ENCODE peak calls at places on chromosomes 5 and 9, in nine cellular contexts. One of them, this sample, is unnamed.

GRCh38 chr5:77960863-77961396 is 184.8 kb upstream of the TBCA start:
- DNase-seq in GM12865: no peak
- DNase-seq in dorsolateral prefrontal cortex: no peak
- DNase-seq in IMR-90: no peak
- DNase-seq in psoas muscle: no peak
- DNase-seq in uterus: no peak
- DNase-seq in astrocyte of the spinal cord: no peak
- DNase-seq in fibroblast of lung: no peak
- DNase-seq in mucosa of descending colon: no peak
- DNase-seq in this sample: no peak

GRCh38 chr5:140402258-140403074 is 833 bp downstream of the ANKHD1 start:
- DNase-seq in dorsolateral prefrontal cortex: peak
- DNase-seq in psoas muscle: peak
- DNase-seq in GM12865: peak
- DNase-seq in IMR-90: peak
- DNase-seq in fibroblast of lung: peak
- DNase-seq in uterus: no peak
- DNase-seq in astrocyte of the spinal cord: peak
- DNase-seq in mucosa of descending colon: peak
- DNase-seq in this sample: no peak

GRCh38 chr5:135210286-135211055 is 176.4 kb upstream of the PITX1 start:
- DNase-seq in fibroblast of lung: no peak
- DNase-seq in psoas muscle: no peak
- DNase-seq in astrocyte of the spinal cord: peak
- DNase-seq in dorsolateral prefrontal cortex: no peak
- DNase-seq in mucosa of descending colon: no peak
- DNase-seq in GM12865: no peak
- DNase-seq in uterus: no peak
- DNase-seq in IMR-90: no peak
- DNase-seq in this sample: no peak

GRCh38 chr5:108935602-108936001 is 187.9 kb downstream of the FER start:
- DNase-seq in mucosa of descending colon: no peak
- DNase-seq in IMR-90: peak
- DNase-seq in fibroblast of lung: peak
- DNase-seq in GM12865: no peak
- DNase-seq in dorsolateral prefrontal cortex: no peak
- DNase-seq in uterus: no peak
- DNase-seq in psoas muscle: no peak
- DNase-seq in astrocyte of the spinal cord: no peak
- DNase-seq in this sample: no peak

GRCh38 chr5:64925123-64925522 is 156.4 kb downstream of the CWC27 start:
- DNase-seq in IMR-90: no peak
- DNase-seq in fibroblast of lung: no peak
- DNase-seq in mucosa of descending colon: no peak
- DNase-seq in uterus: no peak
- DNase-seq in GM12865: no peak
- DNase-seq in dorsolateral prefrontal cortex: no peak
- DNase-seq in psoas muscle: no peak
- DNase-seq in astrocyte of the spinal cord: no peak
- DNase-seq in this sample: no peak

GRCh38 chr5:174505621-174506020 is 218.8 kb upstream of the MSX2 start:
- DNase-seq in uterus: no peak
- DNase-seq in mucosa of descending colon: no peak
- DNase-seq in psoas muscle: no peak
- DNase-seq in IMR-90: peak
- DNase-seq in fibroblast of lung: peak
- DNase-seq in GM12865: no peak
- DNase-seq in astrocyte of the spinal cord: peak
- DNase-seq in dorsolateral prefrontal cortex: no peak
- DNase-seq in this sample: peak

GRCh38 chr9:89079421-89079820 is 88.2 kb downstream of the S1PR3 start:
- DNase-seq in uterus: no peak
- DNase-seq in mucosa of descending colon: no peak
- DNase-seq in dorsolateral prefrontal cortex: no peak
- DNase-seq in astrocyte of the spinal cord: no peak
- DNase-seq in GM12865: no peak
- DNase-seq in fibroblast of lung: peak
- DNase-seq in IMR-90: peak
- DNase-seq in psoas muscle: no peak
- DNase-seq in this sample: no peak

GRCh38 chr5:10250804-10251276 is 760 bp downstream of the CCT5 start:
- DNase-seq in GM12865: peak
- DNase-seq in dorsolateral prefrontal cortex: no peak
- DNase-seq in IMR-90: peak
- DNase-seq in uterus: no peak
- DNase-seq in fibroblast of lung: peak
- DNase-seq in psoas muscle: no peak
- DNase-seq in mucosa of descending colon: no peak
- DNase-seq in astrocyte of the spinal cord: peak
- DNase-seq in this sample: no peak

GRCh38 chr5:56298329-56298962 is 65.3 kb upstream of the ANKRD55 start:
- DNase-seq in mucosa of descending colon: no peak
- DNase-seq in psoas muscle: no peak
- DNase-seq in fibroblast of lung: no peak
- DNase-seq in dorsolateral prefrontal cortex: no peak
- DNase-seq in IMR-90: no peak
- DNase-seq in GM12865: no peak
- DNase-seq in uterus: no peak
- DNase-seq in astrocyte of the spinal cord: no peak
- DNase-seq in this sample: no peak

GRCh38 chr5:89421035-89421434 is 538.1 kb upstream of the MEF2C start:
- DNase-seq in fibroblast of lung: peak
- DNase-seq in IMR-90: no peak
- DNase-seq in uterus: no peak
- DNase-seq in psoas muscle: no peak
- DNase-seq in astrocyte of the spinal cord: peak
- DNase-seq in mucosa of descending colon: no peak
- DNase-seq in GM12865: no peak
- DNase-seq in dorsolateral prefrontal cortex: no peak
- DNase-seq in this sample: no peak

GRCh38 chr5:100595152-100595811 is 60.1 kb downstream of the FAM174A start:
- DNase-seq in IMR-90: peak
- DNase-seq in psoas muscle: peak
- DNase-seq in uterus: peak
- DNase-seq in fibroblast of lung: peak
- DNase-seq in astrocyte of the spinal cord: peak
- DNase-seq in GM12865: peak
- DNase-seq in mucosa of descending colon: no peak
- DNase-seq in dorsolateral prefrontal cortex: peak
- DNase-seq in this sample: peak

GRCh38 chr9:97811534-97812246 is 41.3 kb upstream of the FOXE1 start:
- DNase-seq in psoas muscle: no peak
- DNase-seq in GM12865: no peak
- DNase-seq in uterus: no peak
- DNase-seq in IMR-90: peak
- DNase-seq in astrocyte of the spinal cord: peak
- DNase-seq in dorsolateral prefrontal cortex: no peak
- DNase-seq in mucosa of descending colon: no peak
- DNase-seq in fibroblast of lung: peak
- DNase-seq in this sample: no peak

GRCh38 chr5:41795125-41795524 is 75.1 kb downstream of the OXCT1 start:
- DNase-seq in uterus: no peak
- DNase-seq in psoas muscle: no peak
- DNase-seq in GM12865: no peak
- DNase-seq in astrocyte of the spinal cord: no peak
- DNase-seq in dorsolateral prefrontal cortex: no peak
- DNase-seq in mucosa of descending colon: no peak
- DNase-seq in IMR-90: no peak
- DNase-seq in fibroblast of lung: no peak
- DNase-seq in this sample: no peak

GRCh38 chr5:52863715-52864114 is 76.0 kb downstream of the ITGA1 start:
- DNase-seq in mucosa of descending colon: no peak
- DNase-seq in astrocyte of the spinal cord: peak
- DNase-seq in psoas muscle: no peak
- DNase-seq in IMR-90: peak
- DNase-seq in fibroblast of lung: peak
- DNase-seq in uterus: no peak
- DNase-seq in GM12865: no peak
- DNase-seq in dorsolateral prefrontal cortex: no peak
- DNase-seq in this sample: no peak

GRCh38 chr5:107088907-107089306 is 581.8 kb downstream of the EFNA5 start:
- DNase-seq in mucosa of descending colon: no peak
- DNase-seq in fibroblast of lung: no peak
- DNase-seq in astrocyte of the spinal cord: no peak
- DNase-seq in GM12865: no peak
- DNase-seq in psoas muscle: no peak
- DNase-seq in IMR-90: no peak
- DNase-seq in uterus: no peak
- DNase-seq in dorsolateral prefrontal cortex: no peak
- DNase-seq in this sample: no peak

GRCh38 chr5:107090471-107090870 is 580.3 kb downstream of the EFNA5 start:
- DNase-seq in psoas muscle: no peak
- DNase-seq in mucosa of descending colon: no peak
- DNase-seq in uterus: no peak
- DNase-seq in fibroblast of lung: peak
- DNase-seq in GM12865: no peak
- DNase-seq in IMR-90: no peak
- DNase-seq in dorsolateral prefrontal cortex: no peak
- DNase-seq in astrocyte of the spinal cord: peak
- DNase-seq in this sample: no peak

GRCh38 chr5:107092695-107093094 is 578.0 kb downstream of the EFNA5 start:
- DNase-seq in mucosa of descending colon: no peak
- DNase-seq in astrocyte of the spinal cord: no peak
- DNase-seq in uterus: no peak
- DNase-seq in GM12865: no peak
- DNase-seq in psoas muscle: no peak
- DNase-seq in fibroblast of lung: no peak
- DNase-seq in IMR-90: no peak
- DNase-seq in dorsolateral prefrontal cortex: no peak
- DNase-seq in this sample: no peak
- H3K4me3 ChIP-seq in mucosa of descending colon: no peak
- H3K4me3 ChIP-seq in astrocyte of the spinal cord: no peak
- H3K4me3 ChIP-seq in uterus: no peak
- H3K4me3 ChIP-seq in GM12865: no peak
- H3K4me3 ChIP-seq in psoas muscle: no peak
- H3K4me3 ChIP-seq in fibroblast of lung: no peak
- H3K4me3 ChIP-seq in IMR-90: no peak
- H3K4me3 ChIP-seq in dorsolateral prefrontal cortex: no peak
- H3K4me3 ChIP-seq in this sample: no peak

DNA sequence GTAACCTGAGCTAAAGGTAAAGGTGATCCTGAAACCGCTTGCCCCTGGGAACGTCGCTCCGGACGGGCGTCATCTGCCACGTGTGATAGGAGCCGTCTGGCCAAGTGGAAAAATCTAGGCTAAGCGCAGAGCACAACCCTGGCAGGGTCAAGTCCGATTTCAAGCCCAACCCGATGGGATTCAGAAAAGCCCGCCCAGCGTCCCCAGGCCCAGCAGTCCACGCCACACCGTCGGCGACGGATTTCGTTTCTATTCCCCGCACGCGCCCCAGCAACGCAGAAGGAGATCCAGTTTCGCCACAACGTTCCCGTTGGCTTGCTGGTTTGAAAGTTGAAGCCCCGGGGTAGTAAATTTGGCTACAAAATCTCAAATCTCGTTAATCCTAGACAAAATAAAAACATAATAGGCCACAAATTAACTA is 32.4 kb upstream of the NFIB start:
- DNase-seq in fibroblast of lung: no peak
- DNase-seq in GM12865: no peak
- DNase-seq in psoas muscle: peak
- DNase-seq in mucosa of descending colon: peak
- DNase-seq in uterus: no peak
- DNase-seq in dorsolateral prefrontal cortex: peak
- DNase-seq in astrocyte of the spinal cord: no peak
- DNase-seq in IMR-90: no peak
- DNase-seq in this sample: no peak
- H3K4me3 ChIP-seq in fibroblast of lung: no peak
- H3K4me3 ChIP-seq in GM12865: no peak
- H3K4me3 ChIP-seq in psoas muscle: peak
- H3K4me3 ChIP-seq in mucosa of descending colon: no peak
- H3K4me3 ChIP-seq in uterus: no peak
- H3K4me3 ChIP-seq in dorsolateral prefrontal cortex: peak
- H3K4me3 ChIP-seq in astrocyte of the spinal cord: no peak
- H3K4me3 ChIP-seq in IMR-90: no peak
- H3K4me3 ChIP-seq in this sample: no peak

GRCh38 chr5:14584848-14585247 is 3.3 kb downstream of the OTULINL start:
- DNase-seq in fibroblast of lung: no peak
- DNase-seq in astrocyte of the spinal cord: no peak
- DNase-seq in IMR-90: no peak
- DNase-seq in GM12865: no peak
- DNase-seq in uterus: no peak
- DNase-seq in mucosa of descending colon: no peak
- DNase-seq in psoas muscle: no peak
- DNase-seq in dorsolateral prefrontal cortex: no peak
- DNase-seq in this sample: no peak

GRCh38 chr5:14580037-14581034 is 1.3 kb upstream of the OTULINL start:
- DNase-seq in fibroblast of lung: peak
- DNase-seq in psoas muscle: no peak
- DNase-seq in astrocyte of the spinal cord: no peak
- DNase-seq in uterus: no peak
- DNase-seq in IMR-90: no peak
- DNase-seq in dorsolateral prefrontal cortex: no peak
- DNase-seq in GM12865: no peak
- DNase-seq in mucosa of descending colon: no peak
- DNase-seq in this sample: peak

GRCh38 chr5:14581333-14581890 is at the start of gene OTULINL:
- DNase-seq in uterus: peak
- DNase-seq in GM12865: peak
- DNase-seq in dorsolateral prefrontal cortex: peak
- DNase-seq in IMR-90: peak
- DNase-seq in fibroblast of lung: peak
- DNase-seq in mucosa of descending colon: peak
- DNase-seq in astrocyte of the spinal cord: peak
- DNase-seq in psoas muscle: peak
- DNase-seq in this sample: no peak

GRCh38 chr5:14582797-14583137 is 1.2 kb downstream of the OTULINL start:
- DNase-seq in psoas muscle: no peak
- DNase-seq in astrocyte of the spinal cord: no peak
- DNase-seq in uterus: no peak
- DNase-seq in fibroblast of lung: no peak
- DNase-seq in IMR-90: no peak
- DNase-seq in dorsolateral prefrontal cortex: no peak
- DNase-seq in GM12865: no peak
- DNase-seq in mucosa of descending colon: no peak
- DNase-seq in this sample: no peak

GRCh38 chr5:14581891-14582796 is 552 bp downstream of the OTULINL start:
- DNase-seq in fibroblast of lung: peak
- DNase-seq in mucosa of descending colon: peak
- DNase-seq in uterus: peak
- DNase-seq in GM12865: peak
- DNase-seq in psoas muscle: peak
- DNase-seq in astrocyte of the spinal cord: no peak
- DNase-seq in IMR-90: no peak
- DNase-seq in dorsolateral prefrontal cortex: peak
- DNase-seq in this sample: no peak
- H3K4me3 ChIP-seq in fibroblast of lung: peak
- H3K4me3 ChIP-seq in mucosa of descending colon: peak
- H3K4me3 ChIP-seq in uterus: peak
- H3K4me3 ChIP-seq in GM12865: peak
- H3K4me3 ChIP-seq in psoas muscle: peak
- H3K4me3 ChIP-seq in astrocyte of the spinal cord: peak
- H3K4me3 ChIP-seq in IMR-90: peak
- H3K4me3 ChIP-seq in dorsolateral prefrontal cortex: peak
- H3K4me3 ChIP-seq in this sample: peak

DNA sequence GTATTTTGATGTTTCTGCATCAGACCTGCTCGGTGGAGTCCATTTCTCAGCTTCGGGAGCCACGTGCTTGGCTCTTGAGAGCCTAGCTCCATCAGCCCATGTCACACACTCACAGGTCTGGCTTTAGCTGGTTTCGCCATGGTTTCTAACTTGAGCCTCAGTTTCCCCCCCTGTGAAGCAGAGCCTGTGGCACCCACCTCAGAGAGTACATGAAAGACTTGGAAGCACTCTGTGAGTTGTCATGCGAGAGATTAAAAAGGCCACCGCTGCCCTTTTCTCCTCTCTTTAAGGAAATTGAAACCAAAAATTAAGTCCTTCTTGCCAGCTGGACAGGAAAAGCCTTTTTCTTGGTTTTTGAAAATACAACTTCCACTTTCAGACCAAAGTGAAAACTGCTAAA is 8.8 kb downstream of the TENT4A start:
- DNase-seq in uterus: no peak
- DNase-seq in dorsolateral prefrontal cortex: no peak
- DNase-seq in fibroblast of lung: peak
- DNase-seq in GM12865: peak
- DNase-seq in IMR-90: peak
- DNase-seq in psoas muscle: no peak
- DNase-seq in astrocyte of the spinal cord: peak
- DNase-seq in mucosa of descending colon: no peak
- DNase-seq in this sample: no peak
- H3K4me3 ChIP-seq in uterus: no peak
- H3K4me3 ChIP-seq in dorsolateral prefrontal cortex: peak
- H3K4me3 ChIP-seq in fibroblast of lung: peak
- H3K4me3 ChIP-seq in GM12865: peak
- H3K4me3 ChIP-seq in IMR-90: peak
- H3K4me3 ChIP-seq in psoas muscle: peak
- H3K4me3 ChIP-seq in astrocyte of the spinal cord: no peak
- H3K4me3 ChIP-seq in mucosa of descending colon: no peak
- H3K4me3 ChIP-seq in this sample: peak

This sample was measured in AG09309.